ENCODE peak calls at places on chromosomes 5 and 9, in five cellular contexts. Z, N, S, R and L are unnamed samples.
A peak's percentile ranks its signal among the peaks of the same experiment; 100 is the strongest.

GRCh38 chr5:67648201-67648671 is 451.6 kb upstream of the CD180 start:
- DNase-seq in N (peak; percentile 73), Z (no peak), S (no peak), R (peak; percentile 89), L (no peak)

GRCh38 chr5:137607771-137608170 is 108.6 kb upstream of the SPOCK1 start:
- DNase-seq in S (no peak), N (no peak), Z (no peak), R (no peak), L (no peak)

GRCh38 chr5:151612689-151613427 is 21.7 kb upstream of the FAT2 start:
- DNase-seq in Z (peak; percentile 37), N (no peak), S (no peak), R (no peak), L (peak; percentile 52)

GRCh38 chr5:166302189-166302588 is 1989.3 kb upstream of the WWC1 start:
- DNase-seq in S (no peak), N (no peak), Z (no peak), R (no peak), L (no peak)

GRCh38 chr5:2200261-2200965 is 317.7 kb upstream of the IRX4 start:
- DNase-seq in N (no peak), S (no peak), R (no peak), Z (no peak), L (no peak)

GRCh38 chr5:119532637-119533036 is 80.3 kb downstream of the HSD17B4 start:
- DNase-seq in N (no peak), R (no peak), S (peak; percentile 40), Z (no peak), L (no peak)

GRCh38 chr5:34570721-34571379 is 85.3 kb upstream of the RAI14 start:
- DNase-seq in R (peak; percentile 77), S (no peak), N (peak; percentile 74), Z (no peak), L (no peak)

GRCh38 chr5:136808756-136809155 is 443.4 kb upstream of the TRPC7 start:
- DNase-seq in N (no peak), S (no peak), Z (no peak), R (no peak), L (no peak)

GRCh38 chr9:126621056-126621918 is 7.6 kb downstream of the LMX1B start:
- DNase-seq in R (no peak), Z (no peak), S (no peak), N (no peak), L (no peak)

GRCh38 chr5:96922452-96923244 is 13.2 kb upstream of the LNPEP start:
- DNase-seq in R (no peak), S (no peak), N (no peak), Z (no peak), L (no peak)

GRCh38 chr5:150218693-150219035 is 28.8 kb downstream of the SLC6A7 start:
- DNase-seq in R (no peak), N (no peak), Z (no peak), S (no peak), L (no peak)

GRCh38 chr9:77647267-77647658 is 859 bp downstream of the GNA14 start:
- DNase-seq in R (no peak), Z (peak; percentile 8), S (no peak), N (no peak), L (no peak)

GRCh38 chr9:137136926-137137607 is 1.9 kb upstream of the GRIN1 start:
- DNase-seq in Z (no peak), S (no peak), N (no peak), R (no peak), L (no peak)

GRCh38 chr5:36422957-36423356 is 121.3 kb upstream of the RANBP3L start:
- DNase-seq in S (no peak), R (peak; percentile 36), Z (no peak), N (peak; percentile 18), L (no peak)

GRCh38 chr9:128587453-128587852 is 35.1 kb downstream of the SPTAN1 start:
- DNase-seq in N (no peak), R (no peak), S (no peak), Z (peak; percentile 40), L (peak; percentile 3)

DNA sequence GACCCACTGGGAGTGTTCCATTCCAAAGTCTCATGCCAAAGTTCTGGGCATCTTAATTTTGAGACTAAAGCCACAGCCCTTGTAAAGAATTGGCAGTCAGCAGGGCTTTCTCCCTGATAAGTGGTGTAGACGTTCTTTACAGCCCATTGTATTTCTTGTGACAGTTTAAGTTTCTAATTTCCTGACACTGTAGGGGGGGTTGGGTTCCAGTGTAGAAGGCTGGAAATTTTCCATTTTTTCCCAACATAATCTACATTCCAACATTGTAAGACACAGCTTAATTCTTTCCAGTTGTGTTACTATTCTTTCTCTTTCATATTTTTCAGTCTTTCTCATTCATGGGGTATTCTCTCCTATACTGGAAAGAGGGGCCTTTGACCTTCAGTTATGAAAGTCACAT is 121.1 kb downstream of the FBXL7 start:
- DNase-seq in R (peak; percentile 67), S (no peak), Z (no peak), N (no peak), L (no peak)
- H3K4me3 ChIP-seq in R (no peak overlapping the region), S (no peak overlapping the region), Z (no peak overlapping the region), N (no peak overlapping the region), L (no peak overlapping the region)

DNA sequence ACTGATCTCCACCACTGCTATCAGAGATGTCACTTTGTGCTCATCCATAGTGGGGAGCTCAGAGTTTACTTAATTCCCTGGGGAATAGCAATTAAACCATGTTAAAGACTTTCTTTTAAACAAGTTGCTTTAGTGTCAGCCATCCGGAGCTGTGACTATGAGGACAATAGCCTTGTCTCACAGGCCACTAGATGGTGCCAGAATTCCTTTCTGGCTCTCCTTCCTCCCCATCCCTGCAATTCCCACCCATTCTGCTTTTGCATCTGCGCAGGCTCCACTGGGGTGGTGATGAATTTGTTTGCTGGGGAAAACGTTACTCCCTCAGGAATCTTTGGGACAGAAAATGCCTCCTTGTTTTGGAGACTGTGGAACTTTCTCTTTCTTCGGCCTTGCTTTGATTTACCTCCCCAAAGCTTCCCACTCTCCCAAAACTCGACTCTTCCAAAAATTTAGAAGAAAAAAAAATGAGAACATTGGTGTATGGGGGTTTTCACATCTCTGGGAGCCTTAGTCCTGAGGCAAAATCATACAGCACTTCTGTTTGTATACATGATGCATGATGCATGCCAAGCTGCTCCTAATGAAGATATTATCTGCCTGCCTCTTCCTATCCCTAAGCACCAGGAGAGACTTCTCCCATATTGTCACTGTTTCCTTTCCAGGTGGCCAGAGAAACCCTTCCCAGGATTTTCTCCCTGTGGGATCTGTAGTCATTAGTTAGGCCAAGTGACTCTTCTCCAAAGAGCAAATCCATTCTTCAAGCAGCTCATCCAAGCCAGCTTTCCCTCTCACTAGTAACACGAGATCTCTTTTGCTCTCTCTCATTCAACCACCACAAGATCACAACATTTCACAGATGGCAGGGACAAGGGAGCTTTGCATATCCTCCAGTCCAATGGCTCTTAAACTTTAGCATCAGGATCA is 466.1 kb downstream of the TLR4 start:
- DNase-seq in N (peak; percentile 43), Z (no peak), R (peak; percentile 31), S (peak; percentile 18), L (no peak)
- TF ChIP-seq CTCF in N (peak; percentile 56), Z (peak; percentile 74), R (peak; percentile 36), S (peak; percentile 22), L (peak; percentile 63)

DNA sequence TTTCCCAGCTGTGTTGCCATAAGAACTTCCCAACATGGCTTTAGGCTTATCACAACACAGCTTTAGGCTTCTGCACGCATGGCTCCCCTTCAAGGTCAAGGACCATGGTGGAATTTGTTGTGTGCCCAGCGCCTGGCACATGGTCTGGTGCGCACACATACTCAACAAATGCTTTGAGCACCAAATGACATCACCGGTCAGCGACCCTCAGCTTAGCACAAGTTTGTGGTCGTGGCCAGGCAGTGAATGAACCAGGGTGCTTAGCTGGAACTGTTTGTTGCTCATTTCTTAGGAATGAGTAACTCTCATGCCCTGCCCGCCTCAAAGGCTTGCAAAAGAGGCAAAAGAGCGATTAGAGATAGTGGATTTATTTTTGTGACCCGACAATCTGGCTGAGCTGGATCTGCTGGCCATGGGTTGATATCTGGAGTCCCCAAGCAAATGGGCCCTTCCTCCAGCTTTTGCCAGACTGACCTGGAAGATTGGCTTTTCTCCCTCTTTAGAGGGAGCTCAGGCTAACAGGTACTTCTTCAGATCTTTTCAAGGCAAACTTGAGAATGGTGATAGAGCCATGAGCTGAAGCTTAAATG is 58.9 kb downstream of the DAP start:
- DNase-seq in N (peak; percentile 97), S (peak; percentile 88), R (peak; percentile 85), Z (no peak), L (no peak)
- H3K4me3 ChIP-seq in N (no peak overlapping the region), S (no peak overlapping the region), R (no peak overlapping the region), Z (no peak overlapping the region), L (no peak overlapping the region)

GRCh38 chr5:135729582-135729879 is 104.9 kb upstream of the SLC25A48 start:
- DNase-seq in Z (no peak), N (no peak), S (no peak), R (no peak), L (no peak)
- TF ChIP-seq CTCF in Z (no peak), N (no peak), S (peak; percentile 15), R (no peak), L (no peak)

GRCh38 chr5:127228540-127229184 is 61.9 kb upstream of the MEGF10 start:
- DNase-seq in S (peak; percentile 36), Z (peak; percentile 3), N (no peak), R (no peak), L (no peak)
- H3K4me3 ChIP-seq in S (peak overlapping the region; percentile 26), Z (peak overlapping the region; percentile 72), N (peak overlapping the region; percentile 67), R (no peak overlapping the region), L (peak overlapping the region; percentile 80)

GRCh38 chr5:77077821-77078176 is 9.3 kb downstream of the ZBED3 start:
- DNase-seq in R (no peak), S (no peak), N (no peak), Z (no peak), L (no peak)
- TF ChIP-seq CTCF in R (no peak), S (no peak), N (no peak), Z (no peak), L (no peak)

GRCh38 chr9:20240498-20240897 is 381.8 kb downstream of the MLLT3 start:
- DNase-seq in R (no peak), S (no peak), N (no peak), Z (no peak), L (no peak)

GRCh38 chr9:20242767-20243166 is 379.5 kb downstream of the MLLT3 start:
- DNase-seq in Z (peak; percentile 33), S (no peak), N (no peak), R (no peak), L (peak; percentile 51)

GRCh38 chr9:20238921-20239320 is 383.4 kb downstream of the MLLT3 start:
- DNase-seq in S (no peak), Z (no peak), N (no peak), R (peak; percentile 1), L (no peak)

DNA sequence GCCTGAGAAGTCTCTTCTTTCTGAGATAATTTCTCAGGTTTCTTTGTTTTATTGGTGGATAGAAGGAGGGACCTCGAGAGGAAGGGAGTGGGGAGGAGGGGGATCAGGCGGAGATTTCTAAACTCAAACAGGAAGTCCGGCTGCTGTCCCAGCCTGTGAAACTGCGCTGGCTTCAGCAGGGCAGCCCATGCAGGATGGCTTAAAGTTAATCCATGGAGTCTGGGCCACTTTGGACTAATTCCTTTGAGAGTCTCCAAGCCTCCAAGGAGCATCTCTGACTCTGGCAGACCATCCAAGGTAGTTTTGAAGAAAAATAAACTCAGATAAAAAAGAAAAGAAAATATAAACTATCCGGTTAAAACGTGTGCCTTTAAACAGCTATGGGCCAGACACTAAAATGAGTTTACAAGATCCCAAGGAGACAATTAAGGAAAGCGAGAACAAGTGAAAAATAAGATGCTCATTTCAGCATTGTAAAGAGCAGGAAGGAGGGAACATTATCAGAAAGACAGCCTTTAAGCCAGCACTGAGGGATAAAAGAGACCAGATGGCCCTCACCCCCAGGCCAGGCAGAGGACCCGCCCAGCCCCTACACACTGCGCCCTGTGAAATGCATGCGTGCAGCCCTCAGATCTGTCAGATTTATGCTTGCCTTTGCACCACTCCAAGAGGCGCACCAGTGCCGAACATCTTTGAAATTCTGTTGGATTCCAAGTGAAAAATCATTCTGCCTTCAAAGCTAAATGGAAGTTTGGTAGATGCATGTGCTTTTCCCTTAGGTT is 378.2 kb downstream of the MLLT3 start:
- DNase-seq in S (no peak), N (no peak), Z (no peak), R (no peak), L (no peak)
- H3K4me3 ChIP-seq in S (no peak overlapping the region), N (no peak overlapping the region), Z (no peak overlapping the region), R (no peak overlapping the region), L (no peak overlapping the region)

GRCh38 chr5:158756873-158757272 is 342.8 kb downstream of the EBF1 start:
- DNase-seq in N (no peak), R (no peak), Z (no peak), S (no peak), L (no peak)
- TF ChIP-seq CTCF in N (peak; percentile 38), R (no peak), Z (peak; percentile 29), S (no peak), L (no peak)